ENCODE peak calls at places on chromosomes 13 and 19, in nine cellular contexts. One of them, this sample, is unnamed.

GRCh38 chr13:30421093-30422055 is 919 bp upstream of the UBE2L5 start:
- DNase-seq in upper lobe of left lung: peak
- DNase-seq in RWPE1: peak
- DNase-seq in cardiac muscle cell: peak
- DNase-seq in OCI-LY7: peak
- DNase-seq in gastrocnemius medialis: peak
- DNase-seq in Peyer's patch: peak
- DNase-seq in tibial nerve: peak
- DNase-seq in keratinocyte: no peak
- DNase-seq in this sample: no peak

GRCh38 chr19:46040952-46041500 is at the start of gene IGFL4:
- DNase-seq in keratinocyte: no peak
- DNase-seq in RWPE1: peak
- DNase-seq in OCI-LY7: no peak
- DNase-seq in tibial nerve: no peak
- DNase-seq in cardiac muscle cell: no peak
- DNase-seq in gastrocnemius medialis: no peak
- DNase-seq in Peyer's patch: no peak
- DNase-seq in upper lobe of left lung: no peak
- DNase-seq in this sample: no peak

GRCh38 chr13:113552786-113553540 is 31.6 kb upstream of the TFDP1 start:
- DNase-seq in cardiac muscle cell: no peak
- DNase-seq in Peyer's patch: no peak
- DNase-seq in upper lobe of left lung: no peak
- DNase-seq in RWPE1: no peak
- DNase-seq in tibial nerve: no peak
- DNase-seq in keratinocyte: no peak
- DNase-seq in gastrocnemius medialis: no peak
- DNase-seq in OCI-LY7: no peak
- DNase-seq in this sample: no peak

GRCh38 chr19:1094978-1095701 is at the start of gene POLR2E:
- DNase-seq in tibial nerve: peak
- DNase-seq in RWPE1: peak
- DNase-seq in OCI-LY7: peak
- DNase-seq in keratinocyte: peak
- DNase-seq in cardiac muscle cell: peak
- DNase-seq in upper lobe of left lung: peak
- DNase-seq in gastrocnemius medialis: peak
- DNase-seq in Peyer's patch: peak
- DNase-seq in this sample: peak

GRCh38 chr19:2230807-2231533 is 5.2 kb downstream of the PLEKHJ1 start:
- DNase-seq in Peyer's patch: no peak
- DNase-seq in upper lobe of left lung: peak
- DNase-seq in cardiac muscle cell: no peak
- DNase-seq in tibial nerve: no peak
- DNase-seq in keratinocyte: no peak
- DNase-seq in RWPE1: no peak
- DNase-seq in gastrocnemius medialis: peak
- DNase-seq in OCI-LY7: no peak
- DNase-seq in this sample: no peak

GRCh38 chr19:33622505-33622808 is 704 bp downstream of the CHST8 start:
- DNase-seq in upper lobe of left lung: peak
- DNase-seq in RWPE1: no peak
- DNase-seq in tibial nerve: no peak
- DNase-seq in OCI-LY7: no peak
- DNase-seq in keratinocyte: no peak
- DNase-seq in cardiac muscle cell: peak
- DNase-seq in gastrocnemius medialis: no peak
- DNase-seq in Peyer's patch: no peak
- DNase-seq in this sample: no peak

GRCh38 chr19:18408053-18408476 is 10.6 kb upstream of the LRRC25 start:
- DNase-seq in Peyer's patch: peak
- DNase-seq in upper lobe of left lung: no peak
- DNase-seq in tibial nerve: no peak
- DNase-seq in OCI-LY7: peak
- DNase-seq in cardiac muscle cell: no peak
- DNase-seq in RWPE1: no peak
- DNase-seq in gastrocnemius medialis: no peak
- DNase-seq in keratinocyte: no peak
- DNase-seq in this sample: no peak

GRCh38 chr13:28137556-28137955 is 789 bp upstream of the PAN3 start:
- DNase-seq in cardiac muscle cell: peak
- DNase-seq in upper lobe of left lung: no peak
- DNase-seq in tibial nerve: peak
- DNase-seq in OCI-LY7: no peak
- DNase-seq in keratinocyte: no peak
- DNase-seq in gastrocnemius medialis: no peak
- DNase-seq in RWPE1: no peak
- DNase-seq in Peyer's patch: no peak
- DNase-seq in this sample: no peak

GRCh38 chr13:20431687-20432384 is 93.8 kb downstream of the CRYL1 start:
- DNase-seq in upper lobe of left lung: no peak
- DNase-seq in gastrocnemius medialis: no peak
- DNase-seq in Peyer's patch: no peak
- DNase-seq in tibial nerve: no peak
- DNase-seq in keratinocyte: no peak
- DNase-seq in OCI-LY7: no peak
- DNase-seq in cardiac muscle cell: no peak
- DNase-seq in RWPE1: no peak
- DNase-seq in this sample: no peak

GRCh38 chr13:111790621-111791020 is 276.3 kb upstream of the SOX1 start:
- DNase-seq in Peyer's patch: no peak
- DNase-seq in cardiac muscle cell: no peak
- DNase-seq in OCI-LY7: no peak
- DNase-seq in RWPE1: no peak
- DNase-seq in keratinocyte: no peak
- DNase-seq in upper lobe of left lung: no peak
- DNase-seq in tibial nerve: no peak
- DNase-seq in gastrocnemius medialis: no peak
- DNase-seq in this sample: no peak

GRCh38 chr19:35048911-35049411 is 7.4 kb downstream of the HPN start:
- DNase-seq in cardiac muscle cell: no peak
- DNase-seq in Peyer's patch: no peak
- DNase-seq in tibial nerve: no peak
- DNase-seq in keratinocyte: no peak
- DNase-seq in RWPE1: no peak
- DNase-seq in OCI-LY7: no peak
- DNase-seq in gastrocnemius medialis: peak
- DNase-seq in upper lobe of left lung: peak
- DNase-seq in this sample: no peak

GRCh38 chr19:29697523-29698261 is 17.4 kb downstream of the C19orf12 start:
- DNase-seq in gastrocnemius medialis: peak
- DNase-seq in tibial nerve: no peak
- DNase-seq in RWPE1: no peak
- DNase-seq in upper lobe of left lung: no peak
- DNase-seq in OCI-LY7: no peak
- DNase-seq in cardiac muscle cell: no peak
- DNase-seq in Peyer's patch: no peak
- DNase-seq in keratinocyte: no peak
- DNase-seq in this sample: no peak

GRCh38 chr19:1651548-1652394 is 644 bp downstream of the TCF3 start:
- DNase-seq in gastrocnemius medialis: no peak
- DNase-seq in keratinocyte: no peak
- DNase-seq in Peyer's patch: peak
- DNase-seq in cardiac muscle cell: peak
- DNase-seq in OCI-LY7: peak
- DNase-seq in upper lobe of left lung: peak
- DNase-seq in RWPE1: peak
- DNase-seq in tibial nerve: peak
- DNase-seq in this sample: no peak

GRCh38 chr13:59269476-59269875 is 894.3 kb downstream of the DIAPH3 start:
- DNase-seq in cardiac muscle cell: peak
- DNase-seq in keratinocyte: no peak
- DNase-seq in OCI-LY7: no peak
- DNase-seq in tibial nerve: no peak
- DNase-seq in Peyer's patch: no peak
- DNase-seq in upper lobe of left lung: no peak
- DNase-seq in RWPE1: peak
- DNase-seq in gastrocnemius medialis: no peak
- DNase-seq in this sample: no peak

GRCh38 chr13:60411464-60411863 is 14.4 kb downstream of the TDRD3 start:
- DNase-seq in keratinocyte: no peak
- DNase-seq in tibial nerve: no peak
- DNase-seq in Peyer's patch: no peak
- DNase-seq in cardiac muscle cell: no peak
- DNase-seq in gastrocnemius medialis: no peak
- DNase-seq in upper lobe of left lung: no peak
- DNase-seq in OCI-LY7: no peak
- DNase-seq in RWPE1: no peak
- DNase-seq in this sample: no peak

GRCh38 chr19:20167020-20167644 is at the start of gene ZNF486:
- DNase-seq in OCI-LY7: peak
- DNase-seq in Peyer's patch: peak
- DNase-seq in gastrocnemius medialis: peak
- DNase-seq in keratinocyte: peak
- DNase-seq in cardiac muscle cell: peak
- DNase-seq in RWPE1: peak
- DNase-seq in upper lobe of left lung: peak
- DNase-seq in tibial nerve: peak
- DNase-seq in this sample: peak
- H3K27ac ChIP-seq in OCI-LY7: no peak
- H3K27ac ChIP-seq in Peyer's patch: peak
- H3K27ac ChIP-seq in gastrocnemius medialis: peak
- H3K27ac ChIP-seq in keratinocyte: peak
- H3K27ac ChIP-seq in cardiac muscle cell: peak
- H3K27ac ChIP-seq in RWPE1: peak
- H3K27ac ChIP-seq in upper lobe of left lung: peak
- H3K27ac ChIP-seq in tibial nerve: peak
- H3K27ac ChIP-seq in this sample: peak

GRCh38 chr13:48476674-48477073 is 56.2 kb downstream of the RCBTB2 start:
- DNase-seq in keratinocyte: no peak
- DNase-seq in cardiac muscle cell: no peak
- DNase-seq in tibial nerve: no peak
- DNase-seq in Peyer's patch: no peak
- DNase-seq in gastrocnemius medialis: no peak
- DNase-seq in OCI-LY7: no peak
- DNase-seq in RWPE1: no peak
- DNase-seq in upper lobe of left lung: no peak
- DNase-seq in this sample: no peak

GRCh38 chr13:48476215-48476614 is 56.7 kb downstream of the RCBTB2 start:
- DNase-seq in RWPE1: no peak
- DNase-seq in OCI-LY7: no peak
- DNase-seq in keratinocyte: no peak
- DNase-seq in Peyer's patch: no peak
- DNase-seq in cardiac muscle cell: no peak
- DNase-seq in upper lobe of left lung: no peak
- DNase-seq in gastrocnemius medialis: no peak
- DNase-seq in tibial nerve: no peak
- DNase-seq in this sample: no peak

GRCh38 chr13:48477191-48477855 is 55.6 kb downstream of the RCBTB2 start:
- DNase-seq in RWPE1: no peak
- DNase-seq in OCI-LY7: no peak
- DNase-seq in tibial nerve: no peak
- DNase-seq in cardiac muscle cell: no peak
- DNase-seq in keratinocyte: no peak
- DNase-seq in upper lobe of left lung: no peak
- DNase-seq in gastrocnemius medialis: no peak
- DNase-seq in Peyer's patch: no peak
- DNase-seq in this sample: no peak

GRCh38 chr13:48475230-48475629 is 57.6 kb downstream of the RCBTB2 start:
- DNase-seq in OCI-LY7: no peak
- DNase-seq in tibial nerve: no peak
- DNase-seq in gastrocnemius medialis: no peak
- DNase-seq in upper lobe of left lung: no peak
- DNase-seq in Peyer's patch: no peak
- DNase-seq in cardiac muscle cell: no peak
- DNase-seq in RWPE1: no peak
- DNase-seq in keratinocyte: no peak
- DNase-seq in this sample: no peak

GRCh38 chr13:48478401-48478800 is 54.5 kb downstream of the RCBTB2 start:
- DNase-seq in RWPE1: no peak
- DNase-seq in OCI-LY7: no peak
- DNase-seq in cardiac muscle cell: no peak
- DNase-seq in gastrocnemius medialis: no peak
- DNase-seq in Peyer's patch: no peak
- DNase-seq in keratinocyte: no peak
- DNase-seq in upper lobe of left lung: no peak
- DNase-seq in tibial nerve: no peak
- DNase-seq in this sample: no peak
- H3K27ac ChIP-seq in RWPE1: no peak
- H3K27ac ChIP-seq in OCI-LY7: no peak
- H3K27ac ChIP-seq in cardiac muscle cell: no peak
- H3K27ac ChIP-seq in gastrocnemius medialis: no peak
- H3K27ac ChIP-seq in Peyer's patch: no peak
- H3K27ac ChIP-seq in keratinocyte: no peak
- H3K27ac ChIP-seq in upper lobe of left lung: no peak
- H3K27ac ChIP-seq in tibial nerve: no peak
- H3K27ac ChIP-seq in this sample: no peak

DNA sequence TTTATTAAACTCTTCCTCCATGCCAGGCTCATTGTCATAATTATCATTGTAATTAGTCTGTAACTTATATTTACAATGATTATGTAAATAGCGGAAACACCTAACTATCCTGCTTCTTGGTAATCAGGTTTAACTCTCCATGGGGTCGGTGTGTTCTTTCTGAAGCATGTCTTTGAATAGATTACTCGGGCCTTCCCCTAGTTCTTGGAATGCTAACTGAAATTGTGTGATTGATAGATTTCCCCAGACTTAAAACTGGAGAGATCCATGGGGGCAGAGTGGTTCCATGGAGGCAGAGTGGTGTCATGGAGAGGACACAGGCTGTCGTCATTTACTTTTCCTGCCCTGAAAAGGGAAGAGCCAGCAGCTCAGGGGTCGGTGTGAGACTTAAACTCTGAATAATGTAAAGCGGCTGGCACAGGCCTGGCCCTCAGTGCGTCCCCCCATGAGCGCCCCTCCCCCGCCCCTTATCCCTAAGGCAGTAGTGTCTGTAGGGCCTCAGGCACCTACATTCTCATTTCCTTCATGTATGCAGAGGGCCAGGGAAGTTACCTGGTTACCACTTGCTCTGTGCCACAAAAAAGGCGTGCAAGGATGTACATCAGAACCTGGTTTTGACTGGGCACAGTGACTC is 225.1 kb downstream of the TM9SF2 start:
- DNase-seq in cardiac muscle cell: no peak
- DNase-seq in OCI-LY7: no peak
- DNase-seq in Peyer's patch: no peak
- DNase-seq in gastrocnemius medialis: no peak
- DNase-seq in RWPE1: no peak
- DNase-seq in tibial nerve: no peak
- DNase-seq in upper lobe of left lung: no peak
- DNase-seq in keratinocyte: no peak
- DNase-seq in this sample: no peak
- H3K27ac ChIP-seq in cardiac muscle cell: no peak
- H3K27ac ChIP-seq in OCI-LY7: no peak
- H3K27ac ChIP-seq in Peyer's patch: no peak
- H3K27ac ChIP-seq in gastrocnemius medialis: no peak
- H3K27ac ChIP-seq in RWPE1: no peak
- H3K27ac ChIP-seq in tibial nerve: no peak
- H3K27ac ChIP-seq in upper lobe of left lung: no peak
- H3K27ac ChIP-seq in keratinocyte: no peak
- H3K27ac ChIP-seq in this sample: no peak

DNA sequence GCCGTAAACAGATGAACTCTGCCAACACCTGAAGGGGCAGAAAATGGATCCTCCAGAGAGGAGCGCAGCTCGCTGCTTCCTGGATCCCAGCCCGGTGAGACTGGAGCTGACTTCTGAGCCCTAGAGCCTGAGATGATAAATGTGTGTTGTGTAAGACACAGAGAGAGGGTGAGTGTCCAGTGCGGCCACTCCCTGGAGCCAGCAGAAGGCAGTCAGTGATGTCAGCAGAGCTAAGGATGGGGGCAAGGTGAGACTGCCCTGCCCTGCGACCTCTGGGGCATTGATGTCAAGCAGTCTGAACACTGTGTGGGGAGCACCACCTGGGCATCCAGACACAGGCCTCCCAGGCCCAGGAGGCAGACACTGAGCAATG is 9.7 kb upstream of the SLC35E1 start:
- DNase-seq in keratinocyte: no peak
- DNase-seq in tibial nerve: no peak
- DNase-seq in upper lobe of left lung: no peak
- DNase-seq in OCI-LY7: no peak
- DNase-seq in cardiac muscle cell: no peak
- DNase-seq in Peyer's patch: no peak
- DNase-seq in RWPE1: no peak
- DNase-seq in gastrocnemius medialis: peak
- DNase-seq in this sample: no peak
- H3K27ac ChIP-seq in keratinocyte: no peak
- H3K27ac ChIP-seq in tibial nerve: peak
- H3K27ac ChIP-seq in upper lobe of left lung: peak
- H3K27ac ChIP-seq in OCI-LY7: no peak
- H3K27ac ChIP-seq in cardiac muscle cell: peak
- H3K27ac ChIP-seq in Peyer's patch: no peak
- H3K27ac ChIP-seq in RWPE1: peak
- H3K27ac ChIP-seq in gastrocnemius medialis: peak
- H3K27ac ChIP-seq in this sample: peak